ENCODE peak calls at places on chromosomes 13 and 19, in nine cellular contexts. V is gastroesophageal sphincter; D is K562; Z is activated CD8-positive, alpha-beta T cell treated with anti-CD3 and anti-CD28 coated beads, Interleukin-2, amount 10 ng/mL, durations not matched to agents 7 days and 5 days; U is left lung; J is GM23338; I is stimulated activated memory B cell treated with anti-CD40 and anti-IgM and Interleukin-4, amounts not matched to agents 10 μg/mL and 1 μg/mL and 100 μg/mL, for 72 hours; Q is mucosa of descending colon; B is effector memory CD8-positive, alpha-beta T cell. H is an unnamed sample.

GRCh38 chr13:71395053-71395452 is 472.0 kb downstream of the DACH1 start:
- ATAC-seq in V (no peak), D (no peak), Z (no peak), U (no peak), J (no peak), I (no peak), Q (no peak), B (no peak), H (no peak)

GRCh38 chr13:28338202-28338601 is 156.7 kb downstream of the FLT1 start:
- ATAC-seq in V (no peak), D (no peak), Z (no peak), U (no peak), J (no peak), I (no peak), Q (peak), B (no peak), H (no peak)

GRCh38 chr13:61777281-61777680 is 361.6 kb upstream of the PCDH20 start:
- ATAC-seq in V (no peak), D (no peak), Z (no peak), U (no peak), J (peak), I (no peak), Q (no peak), B (no peak), H (no peak)

GRCh38 chr13:48514776-48515175 is 18.1 kb downstream of the RCBTB2 start:
- ATAC-seq in V (no peak), D (no peak), Z (no peak), U (no peak), J (no peak), I (no peak), Q (no peak), B (no peak), H (no peak)

GRCh38 chr13:44079413-44080205 is 199.9 kb downstream of the LACC1 start:
- ATAC-seq in V (no peak), D (no peak), Z (no peak), U (no peak), J (peak), I (no peak), Q (no peak), B (no peak), H (no peak)

GRCh38 chr13:27559714-27560113 is 60.6 kb downstream of the LNX2 start:
- ATAC-seq in V (no peak), D (no peak), Z (no peak), U (no peak), J (no peak), I (no peak), Q (no peak), B (peak), H (peak)

GRCh38 chr19:41892173-41892902 is 9.4 kb downstream of the ARHGEF1 start:
- ATAC-seq in V (no peak), D (no peak), Z (no peak), U (no peak), J (no peak), I (no peak), Q (no peak), B (no peak), H (no peak)

GRCh38 chr19:55442372-55443044 is 592 bp downstream of the SHISA7 start:
- ATAC-seq in V (no peak), D (no peak), Z (peak), U (no peak), J (peak), I (no peak), Q (no peak), B (peak), H (peak)

GRCh38 chr13:46961719-46962118 is 64.9 kb upstream of the HTR2A start:
- ATAC-seq in V (peak), D (no peak), Z (no peak), U (peak), J (no peak), I (no peak), Q (no peak), B (no peak), H (peak)

GRCh38 chr19:38898788-38899446 is 501 bp downstream of the SIRT2 start:
- ATAC-seq in V (no peak), D (peak), Z (no peak), U (peak), J (peak), I (no peak), Q (peak), B (peak), H (peak)

GRCh38 chr19:28327905-28328304 is 885.0 kb downstream of the UQCRFS1 start:
- ATAC-seq in V (no peak), D (no peak), Z (no peak), U (no peak), J (no peak), I (no peak), Q (no peak), B (no peak), H (no peak)

GRCh38 chr19:1399745-1400144 is 1.6 kb downstream of the GAMT start:
- ATAC-seq in V (no peak), D (no peak), Z (no peak), U (no peak), J (no peak), I (no peak), Q (no peak), B (no peak), H (no peak)

GRCh38 chr13:105445793-105446192 is 1089.7 kb downstream of the EFNB2 start:
- ATAC-seq in V (no peak), D (no peak), Z (no peak), U (peak), J (no peak), I (no peak), Q (no peak), B (no peak), H (no peak)

GRCh38 chr13:60463787-60464186 is 66.8 kb downstream of the TDRD3 start:
- ATAC-seq in V (no peak), D (no peak), Z (no peak), U (no peak), J (no peak), I (no peak), Q (no peak), B (peak), H (no peak)

GRCh38 chr19:720691-721160 is 12.0 kb downstream of the PALM start:
- ATAC-seq in V (no peak), D (no peak), Z (no peak), U (peak), J (peak), I (peak), Q (peak), B (no peak), H (peak)

GRCh38 chr19:39927076-39927475 is 7.4 kb downstream of the FCGBP start:
- ATAC-seq in V (no peak), D (no peak), Z (no peak), U (no peak), J (no peak), I (no peak), Q (peak), B (no peak), H (peak)

GRCh38 chr19:1468274-1469199 is 10.5 kb downstream of the C19orf25 start:
- ATAC-seq in V (no peak), D (no peak), Z (peak), U (no peak), J (peak), I (peak), Q (peak), B (peak), H (no peak)

GRCh38 chr19:4199699-4200293 is 17.3 kb downstream of the ANKRD24 start:
- ATAC-seq in V (no peak), D (peak), Z (no peak), U (no peak), J (peak), I (no peak), Q (peak), B (no peak), H (no peak)

GRCh38 chr13:98923641-98924397 is 54.0 kb downstream of the DOCK9 start:
- ATAC-seq in V (peak), D (no peak), Z (no peak), U (no peak), J (no peak), I (no peak), Q (no peak), B (no peak), H (no peak)

GRCh38 chr13:102484329-102484728 is 82.5 kb upstream of the FGF14 start:
- ATAC-seq in V (no peak), D (no peak), Z (no peak), U (no peak), J (peak), I (no peak), Q (no peak), B (no peak), H (no peak)

GRCh38 chr13:22121340-22121739 is 450.5 kb downstream of the FGF9 start:
- ATAC-seq in V (no peak), D (no peak), Z (no peak), U (no peak), J (no peak), I (peak), Q (no peak), B (no peak), H (no peak)

GRCh38 chr13:77535448-77535847 is at the start of gene SCEL:
- ATAC-seq in V (no peak), D (no peak), Z (no peak), U (peak), J (no peak), I (no peak), Q (peak), B (no peak), H (peak)

GRCh38 chr13:109717686-109718085 is 68.7 kb downstream of the IRS2 start:
- ATAC-seq in V (no peak), D (no peak), Z (no peak), U (no peak), J (no peak), I (no peak), Q (no peak), B (no peak), H (no peak)

GRCh38 chr19:15986694-15987093 is 37.9 kb downstream of the OR10H4 start:
- ATAC-seq in V (no peak), D (no peak), Z (no peak), U (no peak), J (no peak), I (no peak), Q (no peak), B (no peak), H (no peak)

GRCh38 chr13:72384186-72384823 is 343.1 kb downstream of the MZT1 start:
- ATAC-seq in V (no peak), D (no peak), Z (no peak), U (no peak), J (peak), I (no peak), Q (no peak), B (no peak), H (no peak)

GRCh38 chr19:55099557-55100506 is 17.6 kb downstream of the PPP1R12C start:
- ATAC-seq in V (peak), D (peak), Z (no peak), U (no peak), J (peak), I (no peak), Q (peak), B (no peak), H (peak)

GRCh38 chr19:29704562-29705558 is 10.2 kb downstream of the C19orf12 start:
- ATAC-seq in V (no peak), D (no peak), Z (peak), U (no peak), J (no peak), I (peak), Q (no peak), B (peak), H (no peak)

GRCh38 chr13:60427285-60427684 is 30.3 kb downstream of the TDRD3 start:
- ATAC-seq in V (no peak), D (no peak), Z (peak), U (no peak), J (no peak), I (no peak), Q (no peak), B (peak), H (no peak)

GRCh38 chr19:52584686-52585085 is 14.6 kb downstream of the ZNF701 start:
- ATAC-seq in V (no peak), D (no peak), Z (no peak), U (peak), J (peak), I (no peak), Q (no peak), B (no peak), H (no peak)

GRCh38 chr13:98143157-98143553 is 261 bp downstream of the FARP1 start:
- ATAC-seq in V (peak), D (no peak), Z (no peak), U (no peak), J (peak), I (peak), Q (peak), B (no peak), H (no peak)

GRCh38 chr19:58372311-58373133 is 8.3 kb downstream of the ZNF837 start:
- ATAC-seq in V (no peak), D (peak), Z (no peak), U (peak), J (no peak), I (no peak), Q (no peak), B (no peak), H (no peak)

H was measured in esophagus mucosa.